ENCODE peak calls at places on chromosomes 13 and 19, in six cellular contexts. C is transverse colon, O is thoracic aorta, Z is IMR-90, Q is stomach, W is endodermal cell. G is an unnamed sample.

GRCh38 chr19:6754136-6754535 is 13.1 kb downstream of the SH2D3A start:
- DNase-seq in C (no peak), O (no peak), Z (no peak), W (peak; percentile 51), Q (no peak), G (no peak)

GRCh38 chr13:58024103-58024502 is 392.6 kb downstream of the PCDH17 start:
- DNase-seq in Z (no peak), Q (no peak), C (no peak), O (no peak), W (no peak), G (no peak)

GRCh38 chr13:76683168-76683567 is 203.0 kb downstream of the KCTD12 start:
- DNase-seq in Z (no peak), W (no peak), O (no peak), Q (no peak), C (no peak), G (no peak)

GRCh38 chr13:51874651-51875050 is 12.9 kb downstream of the CCDC70 start:
- DNase-seq in O (no peak), Z (no peak), C (no peak), W (no peak), Q (no peak), G (no peak)

GRCh38 chr13:20566424-20566916 is 487 bp upstream of the IFT88 start:
- DNase-seq in O (peak; percentile 2), C (peak; percentile 75), Z (peak; percentile 85), W (no peak), Q (no peak), G (no peak)

GRCh38 chr19:40193587-40193849 is 2.3 kb downstream of the MAP3K10 start:
- DNase-seq in Q (no peak), W (no peak), Z (peak; percentile 29), O (no peak), C (no peak), G (no peak)

GRCh38 chr13:80337011-80337688 is 3.8 kb downstream of the SPRY2 start:
- DNase-seq in C (peak; percentile 21), Z (no peak), O (no peak), Q (no peak), W (peak; percentile 56), G (no peak)

GRCh38 chr13:29561918-29562317 is 33.6 kb downstream of the SLC7A1 start:
- DNase-seq in C (no peak), Q (no peak), W (peak; percentile 29), O (no peak), Z (peak; percentile 25), G (no peak)

GRCh38 chr13:38897521-38897920 is 93.1 kb downstream of the STOML3 start:
- DNase-seq in Z (no peak), Q (no peak), C (no peak), O (no peak), W (no peak), G (no peak)

GRCh38 chr19:50829801-50830200 is 3.6 kb downstream of the KLK15 start:
- DNase-seq in Z (no peak), O (no peak), C (no peak), W (no peak), Q (no peak), G (no peak)

GRCh38 chr13:98223741-98224140 is 46.7 kb upstream of the RNF113B start:
- DNase-seq in Z (no peak), Q (no peak), C (no peak), O (no peak), W (no peak), G (no peak)

GRCh38 chr19:5423567-5424125 is 31.6 kb upstream of the ZNRF4 start:
- DNase-seq in Q (no peak), Z (no peak), W (no peak), O (no peak), C (no peak), G (no peak)

GRCh38 chr19:5131031-5131865 is 162.3 kb downstream of the KDM4B start:
- DNase-seq in Z (no peak), C (peak; percentile 44), W (peak; percentile 69), O (no peak), Q (no peak), G (no peak)

GRCh38 chr13:28459911-28460310 is 35.0 kb downstream of the FLT1 start:
- DNase-seq in Q (no peak), W (no peak), Z (no peak), O (no peak), C (no peak), G (no peak)

GRCh38 chr19:34213283-34213682 is 41.0 kb downstream of the LSM14A start:
- DNase-seq in W (no peak), C (no peak), Q (no peak), Z (no peak), O (no peak), G (no peak)

GRCh38 chr19:55674841-55675660 is at the start of gene EPN1:
- DNase-seq in Z (peak; percentile 96), O (peak; percentile 75), Q (peak; percentile 98), W (peak; percentile 98), C (peak; percentile 98), G (peak; percentile 98)

GRCh38 chr13:95185851-95186250 is 115.4 kb downstream of the ABCC4 start:
- DNase-seq in Q (no peak), W (no peak), O (no peak), Z (no peak), C (no peak), G (no peak)

GRCh38 chr13:67353891-67354459 is 123.8 kb upstream of the PCDH9 start:
- DNase-seq in Q (no peak), Z (peak; percentile 27), O (no peak), W (no peak), C (no peak), G (no peak)

GRCh38 chr19:49832556-49832955 is 14.5 kb downstream of the MED25 start:
- DNase-seq in O (no peak), Z (no peak), Q (no peak), C (no peak), W (no peak), G (no peak)

GRCh38 chr13:59261928-59262488 is 901.7 kb downstream of the DIAPH3 start:
- DNase-seq in W (peak; percentile 62), C (no peak), Q (no peak), Z (peak; percentile 12), O (no peak), G (no peak)

GRCh38 chr13:59263531-59263930 is 900.2 kb downstream of the DIAPH3 start:
- DNase-seq in O (no peak), C (no peak), Q (no peak), Z (no peak), W (no peak), G (no peak)

GRCh38 chr13:59269476-59269875 is 894.3 kb downstream of the DIAPH3 start:
- DNase-seq in W (no peak), Q (no peak), C (no peak), O (no peak), Z (peak; percentile 72), G (peak; percentile 76)

GRCh38 chr13:59270327-59270726 is 893.4 kb downstream of the DIAPH3 start:
- DNase-seq in Q (no peak), C (no peak), W (no peak), Z (no peak), O (no peak), G (no peak)

GRCh38 chr13:59266478-59267063 is 897.2 kb downstream of the DIAPH3 start:
- DNase-seq in W (no peak), O (no peak), Q (no peak), C (no peak), Z (no peak), G (no peak)
- H3K27me3 ChIP-seq in W (no peaks in the 10 kb centered on the region), O (no peaks in the 10 kb centered on the region), Q (no peaks in the 10 kb centered on the region), C (no peaks in the 10 kb centered on the region), Z (no peaks in the 10 kb centered on the region), G (no peaks in the 10 kb centered on the region)

DNA sequence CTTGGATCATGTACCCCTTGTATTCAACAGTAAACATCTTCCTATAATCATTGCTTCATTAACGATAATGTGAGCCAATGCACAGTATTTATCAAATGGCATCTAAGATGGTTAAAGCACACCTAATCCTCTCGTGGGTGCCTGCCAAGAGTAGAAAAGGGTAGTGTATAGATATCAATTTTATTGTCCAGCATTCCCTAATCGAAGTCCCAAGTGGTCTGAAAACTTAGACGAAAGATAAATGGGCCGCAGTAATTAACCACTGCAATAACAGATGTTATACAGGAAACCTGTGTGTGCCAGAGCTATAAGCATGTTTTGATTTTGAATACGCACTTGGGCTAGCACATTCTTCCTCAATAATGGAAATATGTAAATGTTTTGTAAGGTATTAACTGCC is 642 bp upstream of the MBNL2 start:
- DNase-seq in Z (no peak), C (no peak), W (no peak), Q (no peak), O (no peak), G (no peak)
- H3K4me3 ChIP-seq in Z (no peak overlapping the region), C (peak overlapping the region; percentile 38), W (no peak overlapping the region), Q (peak overlapping the region; percentile 57), O (peak overlapping the region; percentile 78), G (no peak overlapping the region)

DNA sequence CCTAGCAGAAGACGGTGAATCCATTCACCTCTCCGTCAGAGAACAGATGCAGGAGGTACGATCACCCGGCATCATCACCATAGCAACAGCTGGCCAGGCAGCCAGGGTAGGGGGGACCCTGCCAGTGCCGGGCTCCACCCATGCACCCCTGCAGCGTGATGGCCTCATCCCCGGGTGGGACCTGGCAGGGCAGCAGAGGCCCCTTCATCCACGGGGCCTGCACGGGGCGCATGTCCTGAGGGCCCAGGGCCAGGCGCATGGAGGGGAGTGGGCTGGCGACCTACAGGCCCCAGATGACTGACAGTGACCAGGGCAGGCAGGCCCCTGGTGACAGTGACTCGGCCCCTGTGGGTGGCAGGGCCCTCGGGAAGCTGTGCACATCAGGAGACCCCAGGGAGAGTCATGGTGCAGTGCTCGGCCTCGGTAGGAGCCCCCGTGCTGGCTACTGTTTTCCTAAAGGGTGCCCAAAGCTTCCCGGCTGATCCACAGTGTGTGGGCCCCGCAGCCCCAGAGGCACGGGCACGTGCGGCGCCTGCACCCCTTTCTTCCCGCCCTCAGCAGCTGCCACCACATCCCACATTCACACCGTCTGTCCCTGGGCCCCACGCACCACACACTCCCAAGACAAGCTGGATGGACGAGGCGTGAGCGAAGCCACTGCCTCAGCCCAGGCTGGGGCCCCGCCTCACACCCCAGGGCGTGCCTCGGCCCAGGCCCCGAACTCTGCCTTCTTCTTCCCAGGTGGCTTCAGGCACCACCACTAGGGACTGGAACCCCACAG is 4.8 kb downstream of the RNF126 start:
- DNase-seq in Z (no peak), Q (no peak), O (no peak), C (no peak), W (no peak), G (no peak)
- H3K4me1 ChIP-seq in Z (peaks cover 9% of the 10 kb centered on the region), Q (peaks cover 81% of the 10 kb centered on the region), O (peaks cover 24% of the 10 kb centered on the region), C (peaks cover 42% of the 10 kb centered on the region), W (no peaks in the 10 kb centered on the region), G (peaks cover 13% of the 10 kb centered on the region)

GRCh38 chr19:38221421-38221820 is 2.6 kb downstream of the DPF1 start:
- DNase-seq in Q (no peak), C (no peak), W (no peak), Z (no peak), O (no peak), G (no peak)

GRCh38 chr19:38221919-38222828 is 1.8 kb downstream of the DPF1 start:
- DNase-seq in C (no peak), W (peak; percentile 79), Q (no peak), Z (no peak), O (no peak), G (no peak)

GRCh38 chr19:38218204-38218603 is 5.8 kb downstream of the DPF1 start:
- DNase-seq in C (no peak), O (no peak), Z (no peak), Q (no peak), W (no peak), G (no peak)

GRCh38 chr19:38216785-38217746 is 7.0 kb downstream of the DPF1 start:
- DNase-seq in C (peak; percentile 21), Q (no peak), Z (no peak), O (no peak), W (no peak), G (no peak)

DNA sequence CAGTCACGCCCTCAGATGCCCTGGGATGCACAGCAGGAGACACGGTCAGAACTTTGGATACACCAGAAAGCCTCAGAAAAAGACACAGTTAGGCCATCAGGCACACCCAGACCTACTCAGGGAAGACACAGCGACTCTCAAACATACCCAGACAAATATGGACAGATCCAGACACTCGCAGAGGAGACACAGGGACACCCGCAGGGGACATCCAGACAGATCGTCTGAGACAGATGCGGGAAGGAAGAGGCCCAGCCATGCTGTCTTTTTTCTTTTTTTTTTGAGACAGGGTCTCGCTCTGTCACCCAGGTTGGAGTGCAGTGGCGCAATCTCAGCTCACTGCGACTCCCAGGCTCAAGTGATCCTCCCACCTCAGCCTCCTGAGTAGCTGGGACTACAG is 4.8 kb downstream of the DPF1 start:
- DNase-seq in W (no peak), Q (no peak), C (no peak), Z (no peak), O (no peak), G (no peak)
- H3K27me3 ChIP-seq in W (no peaks in the 10 kb centered on the region), Q (peaks cover 33% of the 10 kb centered on the region), C (peaks cover 47% of the 10 kb centered on the region), Z (no peaks in the 10 kb centered on the region), O (peaks cover 13% of the 10 kb centered on the region), G (no peaks in the 10 kb centered on the region)

G was measured in SJSA1.